ENCODE peak calls at places on chromosomes 1 and 21, in four cellular contexts. One of them, this sample, is unnamed.

GRCh38 chr1:95039360-95040031 is 33.3 kb downstream of the ALG14 start:
- DNase-seq in left ventricle myocardium inferior: no peak
- DNase-seq in hepatocyte: peak
- DNase-seq in astrocyte of the spinal cord: no peak
- DNase-seq in this sample: peak

GRCh38 chr1:232386721-232387510 is 243.0 kb downstream of the SIPA1L2 start:
- DNase-seq in left ventricle myocardium inferior: no peak
- DNase-seq in hepatocyte: no peak
- DNase-seq in astrocyte of the spinal cord: no peak
- DNase-seq in this sample: no peak

GRCh38 chr1:151146416-151147131 is at the start of gene SEMA6C:
- DNase-seq in left ventricle myocardium inferior: peak
- DNase-seq in hepatocyte: peak
- DNase-seq in astrocyte of the spinal cord: peak
- DNase-seq in this sample: peak

GRCh38 chr1:241744591-241744990 is 92.5 kb downstream of the WDR64 start:
- DNase-seq in left ventricle myocardium inferior: no peak
- DNase-seq in hepatocyte: no peak
- DNase-seq in astrocyte of the spinal cord: no peak
- DNase-seq in this sample: no peak

GRCh38 chr1:33344896-33345295 is 24.0 kb upstream of the A3GALT2 start:
- DNase-seq in left ventricle myocardium inferior: no peak
- DNase-seq in hepatocyte: no peak
- DNase-seq in astrocyte of the spinal cord: no peak
- DNase-seq in this sample: no peak

GRCh38 chr1:87766737-87767136 is 438.1 kb downstream of the LMO4 start:
- DNase-seq in left ventricle myocardium inferior: no peak
- DNase-seq in hepatocyte: no peak
- DNase-seq in astrocyte of the spinal cord: no peak
- DNase-seq in this sample: peak

GRCh38 chr1:1164701-1165451 is 8.8 kb upstream of the TTLL10 start:
- DNase-seq in left ventricle myocardium inferior: no peak
- DNase-seq in hepatocyte: peak
- DNase-seq in astrocyte of the spinal cord: no peak
- DNase-seq in this sample: peak

GRCh38 chr1:175865041-175865766 is 121.8 kb upstream of the TNR start:
- DNase-seq in left ventricle myocardium inferior: no peak
- DNase-seq in hepatocyte: no peak
- DNase-seq in astrocyte of the spinal cord: no peak
- DNase-seq in this sample: no peak

GRCh38 chr21:34933609-34934345 is 115.3 kb downstream of the RUNX1 start:
- DNase-seq in left ventricle myocardium inferior: no peak
- DNase-seq in hepatocyte: no peak
- DNase-seq in astrocyte of the spinal cord: no peak
- DNase-seq in this sample: no peak

GRCh38 chr1:110298991-110299390 is 40.2 kb upstream of the RBM15 start:
- DNase-seq in left ventricle myocardium inferior: no peak
- DNase-seq in hepatocyte: no peak
- DNase-seq in astrocyte of the spinal cord: no peak
- DNase-seq in this sample: no peak

GRCh38 chr1:6948416-6948815 is 163.2 kb downstream of the CAMTA1 start:
- DNase-seq in left ventricle myocardium inferior: no peak
- DNase-seq in hepatocyte: no peak
- DNase-seq in astrocyte of the spinal cord: no peak
- DNase-seq in this sample: no peak

GRCh38 chr1:227893696-227894305 is 53.9 kb downstream of the WNT9A start:
- DNase-seq in left ventricle myocardium inferior: no peak
- DNase-seq in hepatocyte: no peak
- DNase-seq in astrocyte of the spinal cord: no peak
- DNase-seq in this sample: no peak

GRCh38 chr1:17596186-17596585 is 56.7 kb downstream of the ARHGEF10L start:
- DNase-seq in left ventricle myocardium inferior: no peak
- DNase-seq in hepatocyte: peak
- DNase-seq in astrocyte of the spinal cord: no peak
- DNase-seq in this sample: no peak

GRCh38 chr1:29685387-29685786 is 449.1 kb downstream of the PTPRU start:
- DNase-seq in left ventricle myocardium inferior: no peak
- DNase-seq in hepatocyte: no peak
- DNase-seq in astrocyte of the spinal cord: no peak
- DNase-seq in this sample: no peak

GRCh38 chr1:155964193-155964592 is 14.2 kb downstream of the ARHGEF2 start:
- DNase-seq in left ventricle myocardium inferior: no peak
- DNase-seq in hepatocyte: no peak
- DNase-seq in astrocyte of the spinal cord: no peak
- DNase-seq in this sample: no peak

GRCh38 chr1:156659672-156659993 is 17.6 kb downstream of the NES start:
- DNase-seq in left ventricle myocardium inferior: no peak
- DNase-seq in hepatocyte: no peak
- DNase-seq in astrocyte of the spinal cord: no peak
- DNase-seq in this sample: no peak

GRCh38 chr21:31918250-31918775 is 45.5 kb downstream of the HUNK start:
- DNase-seq in left ventricle myocardium inferior: no peak
- DNase-seq in hepatocyte: no peak
- DNase-seq in astrocyte of the spinal cord: no peak
- DNase-seq in this sample: no peak
- TF ChIP-seq CTCF in left ventricle myocardium inferior: no peak
- TF ChIP-seq CTCF in hepatocyte: no peak
- TF ChIP-seq CTCF in astrocyte of the spinal cord: no peak
- TF ChIP-seq CTCF in this sample: no peak

GRCh38 chr21:32727478-32727727 is 410 bp downstream of the SYNJ1 start:
- DNase-seq in left ventricle myocardium inferior: no peak
- DNase-seq in hepatocyte: no peak
- DNase-seq in astrocyte of the spinal cord: no peak
- DNase-seq in this sample: peak

GRCh38 chr21:32727728-32728454 is at the start of gene SYNJ1:
- DNase-seq in left ventricle myocardium inferior: peak
- DNase-seq in hepatocyte: peak
- DNase-seq in astrocyte of the spinal cord: peak
- DNase-seq in this sample: peak

GRCh38 chr21:32732544-32732943 is 4.7 kb upstream of the SYNJ1 start:
- DNase-seq in left ventricle myocardium inferior: no peak
- DNase-seq in hepatocyte: no peak
- DNase-seq in astrocyte of the spinal cord: no peak
- DNase-seq in this sample: no peak

GRCh38 chr21:32728455-32729237 is 833 bp upstream of the SYNJ1 start:
- DNase-seq in left ventricle myocardium inferior: no peak
- DNase-seq in hepatocyte: no peak
- DNase-seq in astrocyte of the spinal cord: no peak
- DNase-seq in this sample: no peak

DNA sequence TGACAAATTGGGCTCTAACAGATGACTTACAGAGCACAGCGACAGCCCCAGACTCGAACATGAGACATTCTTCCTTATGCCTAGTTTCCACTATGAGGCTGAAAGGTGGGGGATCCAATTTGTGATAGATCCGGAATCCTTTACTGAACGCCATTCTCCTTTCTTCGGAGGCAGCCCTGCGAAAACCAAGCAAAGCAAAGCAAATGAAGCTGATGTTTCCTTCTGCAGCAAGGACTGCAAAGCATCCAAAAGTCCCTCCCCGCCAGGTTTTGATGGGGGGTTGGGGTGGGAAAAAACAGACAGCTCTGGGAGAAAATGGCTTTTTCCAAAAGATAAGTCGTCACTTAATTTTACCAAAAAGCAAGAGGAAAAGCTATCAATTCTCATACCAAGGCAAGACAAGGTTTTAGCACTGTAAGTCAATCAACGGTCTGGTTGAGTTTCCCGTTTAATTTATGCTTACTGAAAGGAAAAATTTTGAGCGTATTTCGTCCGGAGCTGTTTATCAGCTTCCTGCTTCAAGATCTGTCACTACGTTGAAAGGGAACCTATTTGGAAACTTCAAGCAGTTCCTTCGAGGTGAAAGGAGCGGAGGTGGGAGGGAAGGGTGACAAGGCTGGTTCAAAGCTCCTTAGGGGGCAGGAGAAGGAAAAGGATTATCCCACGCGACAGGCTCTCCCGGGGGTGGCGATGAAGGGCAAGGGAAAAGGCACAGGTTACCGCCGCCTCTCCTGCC is 903 bp downstream of the SYNJ1 start:
- DNase-seq in left ventricle myocardium inferior: peak
- DNase-seq in hepatocyte: peak
- DNase-seq in astrocyte of the spinal cord: peak
- DNase-seq in this sample: peak
- TF ChIP-seq CTCF in left ventricle myocardium inferior: no peak
- TF ChIP-seq CTCF in hepatocyte: no peak
- TF ChIP-seq CTCF in astrocyte of the spinal cord: no peak
- TF ChIP-seq CTCF in this sample: no peak

DNA sequence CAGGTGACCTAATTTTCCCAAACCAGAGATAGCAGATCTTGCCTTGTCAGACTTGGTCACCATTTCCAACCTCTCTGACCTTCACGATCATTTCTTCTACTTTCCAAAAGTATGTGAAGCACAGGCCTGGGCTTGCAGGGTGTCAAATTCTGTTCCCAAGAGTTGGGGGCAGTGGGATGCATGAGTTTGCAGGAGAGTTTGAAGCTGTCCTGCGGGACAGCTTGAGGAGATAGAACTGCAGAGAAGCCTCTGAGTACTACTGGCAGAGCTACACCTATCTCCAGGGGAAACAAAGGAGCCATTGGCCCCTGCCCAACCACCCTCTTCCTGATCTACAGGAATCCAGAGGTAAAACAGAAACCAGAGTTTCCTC is 11.3 kb downstream of the TXNIP start:
- DNase-seq in left ventricle myocardium inferior: no peak
- DNase-seq in hepatocyte: no peak
- DNase-seq in astrocyte of the spinal cord: no peak
- DNase-seq in this sample: no peak
- TF ChIP-seq CTCF in left ventricle myocardium inferior: no peak
- TF ChIP-seq CTCF in hepatocyte: no peak
- TF ChIP-seq CTCF in astrocyte of the spinal cord: no peak
- TF ChIP-seq CTCF in this sample: no peak

DNA sequence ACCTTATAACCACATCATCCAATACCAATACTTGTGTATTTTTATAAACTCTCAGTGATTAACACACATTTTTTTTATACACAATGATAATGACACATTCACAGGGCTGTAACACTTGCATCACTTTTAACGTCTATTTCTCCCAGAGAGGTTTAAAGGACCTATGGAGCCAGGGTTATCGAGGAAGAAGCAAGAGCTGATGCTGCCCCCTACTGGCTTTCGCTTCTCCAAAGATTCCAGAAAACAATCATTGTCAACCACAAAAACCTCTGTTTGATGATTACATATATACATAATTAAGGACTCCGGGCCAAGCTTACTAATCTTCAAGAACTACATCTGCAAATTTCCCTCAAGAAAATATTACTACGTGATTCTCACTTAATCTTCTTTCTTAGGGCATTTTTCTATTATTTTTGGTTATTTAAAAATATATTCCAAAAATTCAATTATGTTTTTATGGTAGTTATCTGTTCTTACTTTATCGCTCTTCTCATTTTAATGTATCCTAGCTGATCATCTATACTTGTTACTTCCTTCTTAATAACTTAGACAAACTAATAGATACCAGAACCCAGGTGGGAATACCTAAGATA is 214.5 kb downstream of the VAV3 start:
- DNase-seq in left ventricle myocardium inferior: no peak
- DNase-seq in hepatocyte: peak
- DNase-seq in astrocyte of the spinal cord: peak
- DNase-seq in this sample: peak
- TF ChIP-seq CTCF in left ventricle myocardium inferior: peak
- TF ChIP-seq CTCF in hepatocyte: peak
- TF ChIP-seq CTCF in astrocyte of the spinal cord: peak
- TF ChIP-seq CTCF in this sample: peak

DNA sequence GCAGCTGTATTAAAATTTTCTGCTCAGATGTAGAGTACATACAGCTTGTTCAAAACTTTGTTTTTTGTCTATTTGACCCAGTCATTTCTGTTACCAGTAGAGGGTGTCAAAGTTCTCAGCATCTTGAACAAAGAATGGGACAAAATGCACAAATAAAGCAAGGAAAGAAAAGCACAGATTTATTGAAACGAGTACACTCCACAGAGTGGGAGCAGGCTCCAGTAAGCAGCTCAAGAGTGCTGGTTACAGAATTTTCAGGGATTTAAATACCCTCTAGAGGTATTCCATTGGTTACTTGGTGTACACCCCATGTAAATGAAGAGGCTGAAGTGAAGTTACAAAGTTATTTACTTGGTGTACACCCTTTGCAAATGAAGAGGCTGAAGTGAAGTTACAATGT is 8.9 kb upstream of the PRMT6 start:
- DNase-seq in left ventricle myocardium inferior: no peak
- DNase-seq in hepatocyte: no peak
- DNase-seq in astrocyte of the spinal cord: no peak
- DNase-seq in this sample: no peak
- TF ChIP-seq CTCF in left ventricle myocardium inferior: no peak
- TF ChIP-seq CTCF in hepatocyte: no peak
- TF ChIP-seq CTCF in astrocyte of the spinal cord: no peak
- TF ChIP-seq CTCF in this sample: no peak

GRCh38 chr21:39373634-39374033 is 24.7 kb upstream of the HMGN1 start:
- DNase-seq in left ventricle myocardium inferior: no peak
- DNase-seq in hepatocyte: peak
- DNase-seq in astrocyte of the spinal cord: peak
- DNase-seq in this sample: no peak
- TF ChIP-seq CTCF in left ventricle myocardium inferior: peak
- TF ChIP-seq CTCF in hepatocyte: peak
- TF ChIP-seq CTCF in astrocyte of the spinal cord: peak
- TF ChIP-seq CTCF in this sample: no peak

GRCh38 chr1:159916240-159917051 is 8.9 kb downstream of the TAGLN2 start:
- DNase-seq in left ventricle myocardium inferior: no peak
- DNase-seq in hepatocyte: peak
- DNase-seq in astrocyte of the spinal cord: peak
- DNase-seq in this sample: peak
- TF ChIP-seq CTCF in left ventricle myocardium inferior: no peak
- TF ChIP-seq CTCF in hepatocyte: no peak
- TF ChIP-seq CTCF in astrocyte of the spinal cord: no peak
- TF ChIP-seq CTCF in this sample: no peak

GRCh38 chr21:33127154-33127893 is 57.4 kb downstream of the OLIG1 start:
- DNase-seq in left ventricle myocardium inferior: peak
- DNase-seq in hepatocyte: peak
- DNase-seq in astrocyte of the spinal cord: peak
- DNase-seq in this sample: peak

GRCh38 chr21:33135925-33136324 is 66.0 kb downstream of the OLIG1 start:
- DNase-seq in left ventricle myocardium inferior: no peak
- DNase-seq in hepatocyte: no peak
- DNase-seq in astrocyte of the spinal cord: no peak
- DNase-seq in this sample: no peak

GRCh38 chr21:33133912-33134311 is 64.0 kb downstream of the OLIG1 start:
- DNase-seq in left ventricle myocardium inferior: no peak
- DNase-seq in hepatocyte: no peak
- DNase-seq in astrocyte of the spinal cord: no peak
- DNase-seq in this sample: no peak

GRCh38 chr21:33128538-33128937 is 58.6 kb downstream of the OLIG1 start:
- DNase-seq in left ventricle myocardium inferior: no peak
- DNase-seq in hepatocyte: no peak
- DNase-seq in astrocyte of the spinal cord: no peak
- DNase-seq in this sample: no peak

GRCh38 chr21:33132054-33132453 is 62.1 kb downstream of the OLIG1 start:
- DNase-seq in left ventricle myocardium inferior: no peak
- DNase-seq in hepatocyte: no peak
- DNase-seq in astrocyte of the spinal cord: no peak
- DNase-seq in this sample: no peak
- TF ChIP-seq CTCF in left ventricle myocardium inferior: peak
- TF ChIP-seq CTCF in hepatocyte: peak
- TF ChIP-seq CTCF in astrocyte of the spinal cord: no peak
- TF ChIP-seq CTCF in this sample: no peak